ENCODE peak calls at places on chromosome 1, in five cellular contexts. One of them, this sample, is unnamed.

GRCh38 chr1:55694297-55694696 is 479.1 kb upstream of the USP24 start:
- DNase-seq in right atrium auricular region: no peak
- DNase-seq in cardiac fibroblast: peak
- DNase-seq in stimulated activated CD4-positive, alpha-beta T cell treated with anti-CD3 and anti-CD28 coated beads, TNF-alpha, amount 100 ng/mL, for 1 hour: no peak
- DNase-seq in kidney epithelial cell: no peak
- DNase-seq in this sample: no peak

GRCh38 chr1:17795836-17796645 is 40.9 kb downstream of the ACTL8 start:
- DNase-seq in right atrium auricular region: no peak
- DNase-seq in cardiac fibroblast: no peak
- DNase-seq in stimulated activated CD4-positive, alpha-beta T cell treated with anti-CD3 and anti-CD28 coated beads, TNF-alpha, amount 100 ng/mL, for 1 hour: no peak
- DNase-seq in kidney epithelial cell: no peak
- DNase-seq in this sample: no peak

GRCh38 chr1:2091611-2092604 is 41.7 kb downstream of the PRKCZ start:
- DNase-seq in right atrium auricular region: no peak
- DNase-seq in cardiac fibroblast: peak
- DNase-seq in stimulated activated CD4-positive, alpha-beta T cell treated with anti-CD3 and anti-CD28 coated beads, TNF-alpha, amount 100 ng/mL, for 1 hour: no peak
- DNase-seq in kidney epithelial cell: no peak
- DNase-seq in this sample: peak

GRCh38 chr1:14661220-14661619 is 62.7 kb downstream of the KAZN start:
- DNase-seq in right atrium auricular region: no peak
- DNase-seq in cardiac fibroblast: peak
- DNase-seq in stimulated activated CD4-positive, alpha-beta T cell treated with anti-CD3 and anti-CD28 coated beads, TNF-alpha, amount 100 ng/mL, for 1 hour: no peak
- DNase-seq in kidney epithelial cell: no peak
- DNase-seq in this sample: no peak

GRCh38 chr1:223233410-223234163 is 90.5 kb upstream of the TLR5 start:
- DNase-seq in right atrium auricular region: no peak
- DNase-seq in cardiac fibroblast: peak
- DNase-seq in stimulated activated CD4-positive, alpha-beta T cell treated with anti-CD3 and anti-CD28 coated beads, TNF-alpha, amount 100 ng/mL, for 1 hour: no peak
- DNase-seq in kidney epithelial cell: peak
- DNase-seq in this sample: no peak

GRCh38 chr1:220881918-220882891 is 3.0 kb downstream of the HLX start:
- DNase-seq in right atrium auricular region: no peak
- DNase-seq in cardiac fibroblast: peak
- DNase-seq in stimulated activated CD4-positive, alpha-beta T cell treated with anti-CD3 and anti-CD28 coated beads, TNF-alpha, amount 100 ng/mL, for 1 hour: no peak
- DNase-seq in kidney epithelial cell: no peak
- DNase-seq in this sample: peak

GRCh38 chr1:235326719-235327558 is 1.0 kb downstream of the ARID4B start:
- DNase-seq in right atrium auricular region: peak
- DNase-seq in cardiac fibroblast: peak
- DNase-seq in stimulated activated CD4-positive, alpha-beta T cell treated with anti-CD3 and anti-CD28 coated beads, TNF-alpha, amount 100 ng/mL, for 1 hour: no peak
- DNase-seq in kidney epithelial cell: no peak
- DNase-seq in this sample: peak

GRCh38 chr1:25037174-25038074 is 107.3 kb upstream of the RUNX3 start:
- DNase-seq in right atrium auricular region: no peak
- DNase-seq in cardiac fibroblast: peak
- DNase-seq in stimulated activated CD4-positive, alpha-beta T cell treated with anti-CD3 and anti-CD28 coated beads, TNF-alpha, amount 100 ng/mL, for 1 hour: no peak
- DNase-seq in kidney epithelial cell: no peak
- DNase-seq in this sample: peak

GRCh38 chr1:203626910-203627246 is 246 bp downstream of the ATP2B4 start:
- DNase-seq in right atrium auricular region: no peak
- DNase-seq in cardiac fibroblast: no peak
- DNase-seq in stimulated activated CD4-positive, alpha-beta T cell treated with anti-CD3 and anti-CD28 coated beads, TNF-alpha, amount 100 ng/mL, for 1 hour: no peak
- DNase-seq in kidney epithelial cell: no peak
- DNase-seq in this sample: peak

GRCh38 chr1:181318858-181319235 is 164.5 kb upstream of the CACNA1E start:
- DNase-seq in right atrium auricular region: no peak
- DNase-seq in cardiac fibroblast: no peak
- DNase-seq in stimulated activated CD4-positive, alpha-beta T cell treated with anti-CD3 and anti-CD28 coated beads, TNF-alpha, amount 100 ng/mL, for 1 hour: no peak
- DNase-seq in kidney epithelial cell: no peak
- DNase-seq in this sample: no peak